ENCODE peak calls at places on chromosomes 7 and 10, in seven cellular contexts. B is suprapubic skin, T is endothelial cell of umbilical vein, S is sigmoid colon, K is Panc1, I is stomach, Q is upper lobe of left lung. U is an unnamed sample. For H3K9me3, the result is how much of the 10 kb centered on the place peaks cover.

GRCh38 chr7:33248663-33249062 is 119.3 kb downstream of the BBS9 start:
- DNase-seq in B (no peak), T (peak), S (no peak), K (no peak), I (no peak), Q (no peak), U (no peak)

GRCh38 chr7:107971613-107972012 is 31.3 kb downstream of the LAMB1 start:
- DNase-seq in B (no peak), T (peak), S (peak), K (no peak), I (no peak), Q (no peak), U (no peak)

GRCh38 chr7:293681-294439 is 3.9 kb downstream of the FOXL3 start:
- DNase-seq in B (peak), T (no peak), S (no peak), K (no peak), I (no peak), Q (no peak), U (no peak)

GRCh38 chr10:92729886-92730285 is 40.1 kb downstream of the HHEX start:
- DNase-seq in B (peak), T (no peak), S (no peak), K (no peak), I (no peak), Q (no peak), U (no peak)

GRCh38 chr10:24446739-24447138 is 237.8 kb downstream of the KIAA1217 start:
- DNase-seq in B (no peak), T (no peak), S (no peak), K (no peak), I (no peak), Q (no peak), U (no peak)

GRCh38 chr7:144653449-144653848 is 182.4 kb downstream of the TPK1 start:
- DNase-seq in B (no peak), T (no peak), S (no peak), K (no peak), I (no peak), Q (no peak), U (no peak)

GRCh38 chr10:25725917-25726716 is 207.9 kb upstream of the MYO3A start:
- DNase-seq in B (no peak), T (peak), S (no peak), K (peak), I (no peak), Q (no peak), U (no peak)

GRCh38 chr7:79553811-79554555 is 100.5 kb upstream of the MAGI2 start:
- DNase-seq in B (no peak), T (no peak), S (no peak), K (peak), I (no peak), Q (no peak), U (no peak)

GRCh38 chr10:122288917-122289316 is 17.8 kb downstream of the BTBD16 start:
- DNase-seq in B (no peak), T (no peak), S (peak), K (no peak), I (no peak), Q (no peak), U (no peak)

GRCh38 chr7:37109016-37109415 is 339.6 kb downstream of the ELMO1 start:
- DNase-seq in B (no peak), T (peak), S (no peak), K (no peak), I (no peak), Q (no peak), U (no peak)

GRCh38 chr7:132373879-132374278 is 202.4 kb downstream of the PLXNA4 start:
- DNase-seq in B (no peak), T (no peak), S (no peak), K (no peak), I (no peak), Q (no peak), U (no peak)

GRCh38 chr7:39616138-39616537 is 7.2 kb upstream of the RALA start:
- DNase-seq in B (no peak), T (no peak), S (no peak), K (no peak), I (no peak), Q (no peak), U (no peak)

GRCh38 chr10:126080303-126080825 is 184.0 kb downstream of the FANK1 start:
- DNase-seq in B (peak), T (no peak), S (no peak), K (no peak), I (no peak), Q (no peak), U (no peak)

GRCh38 chr10:67612577-67613537 is 83.1 kb downstream of the CTNNA3 start:
- DNase-seq in B (no peak), T (no peak), S (no peak), K (no peak), I (no peak), Q (no peak), U (no peak)

GRCh38 chr7:88306590-88307048 is at the start of gene STEAP4:
- DNase-seq in B (peak), T (no peak), S (peak), K (no peak), I (peak), Q (peak), U (peak)

GRCh38 chr10:21832751-21833150 is 170.8 kb downstream of the DNAJC1 start:
- DNase-seq in B (no peak), T (no peak), S (no peak), K (no peak), I (no peak), Q (no peak), U (no peak)
- H3K9me3 ChIP-seq in B (under half), T (under half), S (under half), K (under half), I (half or more), Q (half or more), U (under half)

GRCh38 chr7:134330990-134331389 is 14.3 kb upstream of the SLC35B4 start:
- DNase-seq in B (no peak), T (no peak), S (no peak), K (no peak), I (no peak), Q (no peak), U (no peak)
- TF ChIP-seq POLR2AphosphoS5 in B (no peak), T (no peak), S (no peak), K (no peak), I (no peak), Q (no peak), U (no peak)

GRCh38 chr10:123886292-123886691 is 5.3 kb downstream of the CPXM2 start:
- DNase-seq in B (no peak), T (no peak), S (no peak), K (no peak), I (no peak), Q (no peak), U (no peak)
- H3K9me3 ChIP-seq in B (under half), T (under half), S (under half), K (under half), I (under half), Q (under half), U (under half)

GRCh38 chr7:80918909-80919721 is at the start of gene SEMA3C:
- DNase-seq in B (peak), T (peak), S (peak), K (peak), I (peak), Q (peak), U (peak)
- TF ChIP-seq POLR2AphosphoS5 in B (no peak), T (peak), S (peak), K (peak), I (peak), Q (peak), U (peak)

GRCh38 chr7:158482460-158482859 is 105.2 kb downstream of the PTPRN2 start:
- DNase-seq in B (no peak), T (no peak), S (no peak), K (no peak), I (no peak), Q (no peak), U (no peak)
- H3K9me3 ChIP-seq in B (under half), T (under half), S (under half), K (under half), I (under half), Q (under half), U (under half)

DNA sequence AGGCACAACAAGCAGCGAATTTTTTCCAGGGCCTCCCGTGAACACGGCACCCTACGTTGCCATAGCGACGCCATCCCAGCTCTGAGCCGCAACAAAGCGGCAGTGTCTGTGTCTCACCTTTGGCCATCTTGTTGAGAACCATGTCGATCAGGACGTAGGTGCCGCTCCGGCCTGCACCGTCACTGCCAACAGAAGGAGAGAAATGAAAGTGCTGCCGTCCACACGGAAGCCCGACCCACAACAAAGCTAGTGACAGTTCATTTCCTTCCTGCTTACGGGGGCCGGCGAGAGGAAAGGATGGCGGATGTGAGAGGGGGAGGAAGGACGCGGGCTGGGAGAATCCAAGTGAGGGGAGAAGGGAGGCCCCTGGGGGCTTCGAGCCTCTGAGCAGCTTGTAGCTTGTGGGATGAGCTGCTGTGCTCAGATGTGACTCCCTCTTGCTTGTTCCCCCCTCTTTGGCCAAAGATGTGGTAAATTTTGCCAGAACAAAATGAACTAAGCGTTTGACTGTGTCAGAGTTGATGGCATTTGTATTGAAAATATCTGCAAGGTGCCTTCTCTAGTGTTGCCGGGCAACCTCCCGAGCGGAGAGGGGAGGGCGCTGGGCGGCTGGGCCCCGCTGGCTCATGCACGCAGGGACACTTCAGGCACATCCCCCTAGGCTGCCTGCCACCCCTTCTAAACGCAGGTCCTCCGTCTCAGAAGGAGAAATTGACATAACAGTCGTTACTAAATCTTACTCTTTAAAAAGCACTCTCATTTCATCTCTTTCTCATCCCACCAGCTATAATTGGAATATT is 232.2 kb downstream of the DNAJB6 start:
- DNase-seq in B (no peak), T (peak), S (peak), K (no peak), I (peak), Q (peak), U (peak)
- TF ChIP-seq POLR2AphosphoS5 in B (no peak), T (no peak), S (no peak), K (no peak), I (peak), Q (peak), U (no peak)